ENCODE peak calls at places on chromosomes 16 and 17, in nine cellular contexts. Y, K, P, W, X, R, M, Q and D are unnamed samples.
A peak's percentile ranks its signal among the peaks of the same experiment; 100 is the strongest.

GRCh38 chr16:30875881-30876791 is 17.7 kb downstream of the BCL7C start:
- DNase-seq in Y (peak; percentile 68), K (peak; percentile 40), P (no peak), W (no peak), X (peak; percentile 73), R (peak; percentile 46), M (peak; percentile 53), Q (no peak), D (peak; percentile 0)

GRCh38 chr17:62746941-62747340 is 61.2 kb downstream of the MARCHF10 start:
- DNase-seq in Y (no peak), K (no peak), P (no peak), W (no peak), X (no peak), R (peak; percentile 52), M (no peak), Q (no peak), D (no peak)

GRCh38 chr17:73135774-73136173 is 29.0 kb upstream of the SSTR2 start:
- DNase-seq in Y (no peak), K (no peak), P (no peak), W (no peak), X (no peak), R (no peak), M (no peak), Q (no peak), D (no peak)

GRCh38 chr17:13429201-13429600 is 172.5 kb downstream of the HS3ST3A1 start:
- DNase-seq in Y (no peak), K (no peak), P (no peak), W (peak; percentile 66), X (no peak), R (peak; percentile 97), M (no peak), Q (no peak), D (no peak)

GRCh38 chr17:72497915-72498314 is 377.1 kb downstream of the SOX9 start:
- DNase-seq in Y (no peak), K (no peak), P (no peak), W (no peak), X (no peak), R (no peak), M (no peak), Q (no peak), D (no peak)

GRCh38 chr17:76845524-76845923 is 22.7 kb upstream of the MGAT5B start:
- DNase-seq in Y (no peak), K (no peak), P (no peak), W (no peak), X (no peak), R (no peak), M (no peak), Q (no peak), D (no peak)

GRCh38 chr16:28623172-28623711 is 13.4 kb upstream of the SULT1A1 start:
- DNase-seq in Y (no peak), K (peak; percentile 76), P (no peak), W (no peak), X (peak; percentile 85), R (peak; percentile 37), M (peak; percentile 74), Q (no peak), D (peak; percentile 56)

GRCh38 chr17:17836818-17837379 is at the start of gene SREBF1:
- DNase-seq in Y (peak; percentile 86), K (no peak), P (no peak), W (peak; percentile 76), X (peak; percentile 85), R (peak; percentile 86), M (peak; percentile 78), Q (peak; percentile 63), D (peak; percentile 87)

GRCh38 chr16:1745900-1746692 is 25.2 kb downstream of the NME3 start:
- DNase-seq in Y (no peak), K (no peak), P (no peak), W (no peak), X (no peak), R (peak; percentile 35), M (no peak), Q (no peak), D (no peak)